ENCODE peak calls at places on chromosomes 4 and X, in five cellular contexts. One of them, this sample, is unnamed.

GRCh38 chrX:8971116-8971515 is 62.8 kb downstream of the FAM9B start:
- DNase-seq in cardiac muscle cell: peak; percentile 71
- DNase-seq in left ventricle myocardium inferior: no peak
- DNase-seq in testis: no peak
- DNase-seq in uterus: no peak
- DNase-seq in this sample: no peak

GRCh38 chr4:74370912-74371311 is 6.0 kb downstream of the EREG start:
- DNase-seq in cardiac muscle cell: peak; percentile 81
- DNase-seq in left ventricle myocardium inferior: no peak
- DNase-seq in testis: peak; percentile 24
- DNase-seq in uterus: no peak
- DNase-seq in this sample: peak; percentile 38

GRCh38 chrX:134908235-134908834 is 82.5 kb upstream of the SMIM10 start:
- DNase-seq in cardiac muscle cell: peak; percentile 69
- DNase-seq in left ventricle myocardium inferior: no peak
- DNase-seq in testis: peak; percentile 29
- DNase-seq in uterus: no peak
- DNase-seq in this sample: no peak

GRCh38 chr4:108303488-108304177 is 134.9 kb upstream of the LEF1 start:
- DNase-seq in cardiac muscle cell: no peak
- DNase-seq in left ventricle myocardium inferior: no peak
- DNase-seq in testis: no peak
- DNase-seq in uterus: no peak
- DNase-seq in this sample: no peak

GRCh38 chr4:126851391-126851790 is 781.4 kb upstream of the INTU start:
- DNase-seq in cardiac muscle cell: peak; percentile 18
- DNase-seq in left ventricle myocardium inferior: no peak
- DNase-seq in testis: no peak
- DNase-seq in uterus: no peak
- DNase-seq in this sample: no peak

GRCh38 chr4:147578057-147578476 is 39.1 kb upstream of the TMEM184C start:
- DNase-seq in cardiac muscle cell: peak; percentile 86
- DNase-seq in left ventricle myocardium inferior: no peak
- DNase-seq in testis: no peak
- DNase-seq in uterus: peak; percentile 20
- DNase-seq in this sample: no peak

GRCh38 chrX:154040307-154040756 is 20.6 kb upstream of the IRAK1 start:
- DNase-seq in cardiac muscle cell: peak; percentile 84
- DNase-seq in left ventricle myocardium inferior: no peak
- DNase-seq in testis: no peak
- DNase-seq in uterus: no peak
- DNase-seq in this sample: no peak

GRCh38 chrX:120316587-120317283 is 5.5 kb upstream of the TMEM255A start:
- DNase-seq in cardiac muscle cell: no peak
- DNase-seq in left ventricle myocardium inferior: no peak
- DNase-seq in testis: no peak
- DNase-seq in uterus: no peak
- DNase-seq in this sample: no peak

GRCh38 chrX:476724-477075 is 90.0 kb upstream of the PPP2R3B start:
- DNase-seq in cardiac muscle cell: no peak
- DNase-seq in left ventricle myocardium inferior: no peak
- DNase-seq in testis: no peak
- DNase-seq in uterus: no peak
- DNase-seq in this sample: no peak

GRCh38 chr4:169283114-169283509 is 12.4 kb upstream of the SH3RF1 start:
- DNase-seq in cardiac muscle cell: peak; percentile 82
- DNase-seq in left ventricle myocardium inferior: no peak
- DNase-seq in testis: no peak
- DNase-seq in uterus: no peak
- DNase-seq in this sample: no peak

GRCh38 chr4:116180056-116180690 is 905.2 kb downstream of the TRAM1L1 start:
- DNase-seq in cardiac muscle cell: peak; percentile 5
- DNase-seq in left ventricle myocardium inferior: no peak
- DNase-seq in testis: no peak
- DNase-seq in uterus: no peak
- DNase-seq in this sample: no peak

GRCh38 chr4:176274441-176274840 is 5.4 kb upstream of the ASB5 start:
- DNase-seq in cardiac muscle cell: no peak
- DNase-seq in left ventricle myocardium inferior: no peak
- DNase-seq in testis: no peak
- DNase-seq in uterus: no peak
- DNase-seq in this sample: no peak

GRCh38 chr4:73661646-73662119 is 41.4 kb upstream of the RASSF6 start:
- DNase-seq in cardiac muscle cell: peak; percentile 96
- DNase-seq in left ventricle myocardium inferior: no peak
- DNase-seq in testis: no peak
- DNase-seq in uterus: no peak
- DNase-seq in this sample: no peak

GRCh38 chr4:57078685-57079521 is 31.3 kb downstream of the IGFBP7 start:
- DNase-seq in cardiac muscle cell: no peak
- DNase-seq in left ventricle myocardium inferior: no peak
- DNase-seq in testis: no peak
- DNase-seq in uterus: no peak
- DNase-seq in this sample: no peak

GRCh38 chrX:118116308-118117068 is at the start of gene KLHL13:
- DNase-seq in cardiac muscle cell: peak; percentile 44
- DNase-seq in left ventricle myocardium inferior: peak; percentile 41
- DNase-seq in testis: peak; percentile 21
- DNase-seq in uterus: peak; percentile 48
- DNase-seq in this sample: no peak

GRCh38 chrX:30875957-30876356 is 13.1 kb downstream of the TAB3 start:
- DNase-seq in cardiac muscle cell: peak; percentile 63
- DNase-seq in left ventricle myocardium inferior: no peak
- DNase-seq in testis: no peak
- DNase-seq in uterus: no peak
- DNase-seq in this sample: no peak

GRCh38 chr4:7739077-7739917 is 200.4 kb downstream of the AFAP1 start:
- DNase-seq in cardiac muscle cell: no peak
- DNase-seq in left ventricle myocardium inferior: peak; percentile 11
- DNase-seq in testis: no peak
- DNase-seq in uterus: no peak
- DNase-seq in this sample: no peak

GRCh38 chr4:111628437-111628836 is 516.8 kb upstream of the FAM241A start:
- DNase-seq in cardiac muscle cell: no peak
- DNase-seq in left ventricle myocardium inferior: no peak
- DNase-seq in testis: no peak
- DNase-seq in uterus: no peak
- DNase-seq in this sample: no peak

GRCh38 chrX:26918633-26919032 is 544.5 kb downstream of the PPP4R3C start:
- DNase-seq in cardiac muscle cell: peak; percentile 25
- DNase-seq in left ventricle myocardium inferior: no peak
- DNase-seq in testis: peak; percentile 21
- DNase-seq in uterus: no peak
- DNase-seq in this sample: no peak

GRCh38 chr4:68175562-68176155 is 46.0 kb upstream of the TMPRSS11F start:
- DNase-seq in cardiac muscle cell: peak; percentile 72
- DNase-seq in left ventricle myocardium inferior: no peak
- DNase-seq in testis: peak; percentile 65
- DNase-seq in uterus: no peak
- DNase-seq in this sample: no peak

GRCh38 chrX:74179936-74180454 is 124.0 kb upstream of the ZCCHC13 start:
- DNase-seq in cardiac muscle cell: no peak
- DNase-seq in left ventricle myocardium inferior: no peak
- DNase-seq in testis: no peak
- DNase-seq in uterus: no peak
- DNase-seq in this sample: no peak

GRCh38 chr4:128854433-128854832 is 44.9 kb downstream of the JADE1 start:
- DNase-seq in cardiac muscle cell: peak; percentile 49
- DNase-seq in left ventricle myocardium inferior: no peak
- DNase-seq in testis: no peak
- DNase-seq in uterus: no peak
- DNase-seq in this sample: no peak

GRCh38 chr4:151540728-151541437 is 131.9 kb downstream of the FHIP1A start:
- DNase-seq in cardiac muscle cell: peak; percentile 87
- DNase-seq in left ventricle myocardium inferior: no peak
- DNase-seq in testis: no peak
- DNase-seq in uterus: peak; percentile 44
- DNase-seq in this sample: no peak

DNA sequence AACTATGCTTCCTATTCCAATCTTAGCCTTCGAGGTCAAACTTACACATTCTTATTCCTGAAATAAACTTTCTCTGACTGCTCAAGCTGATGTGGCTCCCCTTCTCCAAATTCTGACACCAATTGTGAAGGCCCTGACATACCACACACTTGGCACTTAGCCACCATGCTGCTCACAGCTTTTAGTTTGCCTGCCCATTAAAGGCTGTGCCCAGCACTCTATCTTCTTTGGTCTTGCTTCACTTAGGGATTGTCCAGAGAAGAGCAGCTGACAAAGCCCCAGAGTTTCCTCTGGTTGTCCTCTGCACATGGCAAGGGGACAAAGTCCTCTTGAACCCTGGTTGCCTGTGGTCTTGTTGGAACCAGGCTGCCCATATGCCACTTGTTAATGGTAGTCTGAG is 126.1 kb downstream of the ARHGEF9 start:
- DNase-seq in cardiac muscle cell: peak; percentile 50
- DNase-seq in left ventricle myocardium inferior: no peak
- DNase-seq in testis: no peak
- DNase-seq in uterus: no peak
- DNase-seq in this sample: no peak
- TF ChIP-seq CTCF in cardiac muscle cell: no peak
- TF ChIP-seq CTCF in left ventricle myocardium inferior: no peak
- TF ChIP-seq CTCF in testis: no peak
- TF ChIP-seq CTCF in uterus: no peak
- TF ChIP-seq CTCF in this sample: no peak

DNA sequence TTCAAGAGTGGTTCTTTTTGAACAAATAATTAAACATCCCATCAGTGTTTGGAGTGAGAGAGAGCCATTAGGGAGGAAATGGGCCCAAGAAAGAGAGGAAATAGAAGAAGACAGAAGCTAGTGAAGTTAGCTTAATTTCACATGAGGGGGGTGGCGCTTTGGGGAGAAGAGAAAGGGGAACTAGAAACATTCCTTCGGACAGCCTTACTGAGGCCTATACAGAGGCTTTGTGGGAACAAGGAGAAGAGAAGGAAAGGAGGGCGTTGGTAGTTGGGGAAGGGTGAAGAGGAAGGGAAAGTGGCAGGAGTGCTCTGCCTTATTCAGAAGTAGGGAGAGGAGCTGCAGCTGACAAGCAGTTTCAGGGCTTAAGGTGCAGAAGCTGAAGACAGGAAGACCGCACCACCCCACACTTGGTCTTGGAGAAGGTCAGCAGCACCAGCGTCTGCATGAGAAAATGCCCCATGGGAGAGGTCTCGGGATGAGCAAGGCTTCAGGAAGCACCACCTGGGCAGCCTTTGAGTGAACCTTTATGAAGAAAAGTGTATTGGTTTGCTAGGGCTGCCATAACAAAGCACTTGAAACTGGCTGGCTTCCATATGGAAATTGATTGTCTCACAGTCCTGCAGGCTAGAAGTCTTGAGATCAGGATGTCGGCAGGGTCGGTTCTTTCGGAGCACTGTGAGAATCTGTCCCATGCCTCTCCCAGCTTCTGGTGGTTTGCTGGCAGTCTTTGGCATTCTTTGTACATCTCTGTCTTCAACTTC is 85.1 kb downstream of the KIT start:
- DNase-seq in cardiac muscle cell: no peak
- DNase-seq in left ventricle myocardium inferior: no peak
- DNase-seq in testis: no peak
- DNase-seq in uterus: no peak
- DNase-seq in this sample: no peak
- H3K27ac ChIP-seq in cardiac muscle cell: no peak overlapping the region
- H3K27ac ChIP-seq in left ventricle myocardium inferior: no peak overlapping the region
- H3K27ac ChIP-seq in testis: no peak overlapping the region
- H3K27ac ChIP-seq in uterus: no peak overlapping the region
- H3K27ac ChIP-seq in this sample: no peak overlapping the region

GRCh38 chr4:1612278-1613098 is 71.6 kb downstream of the FAM53A start:
- DNase-seq in cardiac muscle cell: no peak
- DNase-seq in left ventricle myocardium inferior: no peak
- DNase-seq in testis: no peak
- DNase-seq in uterus: no peak
- DNase-seq in this sample: no peak
- H3K4me1 ChIP-seq in cardiac muscle cell: no peaks in the 10 kb centered on the region
- H3K4me1 ChIP-seq in left ventricle myocardium inferior: peaks cover 8% of the 10 kb centered on the region
- H3K4me1 ChIP-seq in testis: no peaks in the 10 kb centered on the region
- H3K4me1 ChIP-seq in uterus: no peaks in the 10 kb centered on the region
- H3K4me1 ChIP-seq in this sample: peaks cover 9% of the 10 kb centered on the region

GRCh38 chr4:110442788-110443187 is 33.2 kb upstream of the ENPEP start:
- DNase-seq in cardiac muscle cell: no peak
- DNase-seq in left ventricle myocardium inferior: no peak
- DNase-seq in testis: no peak
- DNase-seq in uterus: no peak
- DNase-seq in this sample: no peak

GRCh38 chr4:110442309-110442708 is 33.6 kb upstream of the ENPEP start:
- DNase-seq in cardiac muscle cell: no peak
- DNase-seq in left ventricle myocardium inferior: no peak
- DNase-seq in testis: no peak
- DNase-seq in uterus: no peak
- DNase-seq in this sample: no peak
- TF ChIP-seq CTCF in cardiac muscle cell: no peak
- TF ChIP-seq CTCF in left ventricle myocardium inferior: no peak
- TF ChIP-seq CTCF in testis: no peak
- TF ChIP-seq CTCF in uterus: no peak
- TF ChIP-seq CTCF in this sample: no peak

DNA sequence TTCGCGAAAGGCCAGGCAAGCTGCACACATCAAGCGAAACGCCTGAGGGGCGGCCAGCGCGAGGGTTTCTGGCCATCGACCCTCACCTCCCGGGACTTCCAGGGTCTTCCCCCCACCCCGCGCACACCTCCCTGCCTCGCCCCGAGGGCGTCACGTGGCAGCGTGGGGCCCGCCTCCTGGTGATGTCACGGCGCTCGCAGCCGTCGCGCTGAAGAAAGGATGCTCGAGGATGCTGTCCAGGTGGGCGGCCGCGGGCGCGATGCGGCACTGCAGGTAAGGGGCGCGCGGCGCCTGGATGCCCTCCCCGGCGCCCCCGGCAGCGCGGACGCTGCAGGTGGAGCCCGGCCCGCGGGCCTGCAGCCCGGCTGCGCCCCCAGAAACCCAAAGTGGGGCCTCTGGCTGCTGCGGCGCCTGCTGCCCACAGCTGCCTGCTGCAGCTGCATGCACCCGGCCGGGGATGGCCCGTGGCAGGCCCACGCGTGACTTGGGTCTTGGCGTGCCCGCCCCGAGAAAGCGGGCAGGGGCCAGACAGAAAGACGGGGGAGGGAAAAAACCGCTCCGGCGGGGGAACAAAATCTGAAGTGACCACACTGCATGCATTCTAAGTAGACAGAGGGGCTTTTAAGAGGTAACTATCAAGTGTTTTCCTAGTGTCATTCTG is 1.6 kb downstream of the CLCN4 start:
- DNase-seq in cardiac muscle cell: no peak
- DNase-seq in left ventricle myocardium inferior: peak; percentile 19
- DNase-seq in testis: peak; percentile 60
- DNase-seq in uterus: peak; percentile 29
- DNase-seq in this sample: no peak
- H3K27ac ChIP-seq in cardiac muscle cell: no peak overlapping the region
- H3K27ac ChIP-seq in left ventricle myocardium inferior: peak overlapping the region; percentile 80
- H3K27ac ChIP-seq in testis: no peak overlapping the region
- H3K27ac ChIP-seq in uterus: peak overlapping the region; percentile 44
- H3K27ac ChIP-seq in this sample: no peak overlapping the region

This sample was measured in lung.